ENCODE peak calls at places on chromosomes 16 and 17, in four cellular contexts. One of them, this sample, is unnamed.

GRCh38 chr17:17119533-17119932 is 77.3 kb downstream of the MPRIP start:
- DNase-seq in stimulated activated CD4-positive, alpha-beta T cell treated with anti-CD3 and anti-CD28 coated beads, Interleukin-2, amount 100 ng/mL, for 48 hours: peak
- DNase-seq in NCI-H2029 treated with DMSO at 0.1 percent for 48 hours: no peak
- DNase-seq in breast epithelium: no peak
- DNase-seq in this sample: no peak

GRCh38 chr17:5763595-5763994 is 179.3 kb upstream of the NLRP1 start:
- DNase-seq in stimulated activated CD4-positive, alpha-beta T cell treated with anti-CD3 and anti-CD28 coated beads, Interleukin-2, amount 100 ng/mL, for 48 hours: no peak
- DNase-seq in NCI-H2029 treated with DMSO at 0.1 percent for 48 hours: no peak
- DNase-seq in breast epithelium: no peak
- DNase-seq in this sample: no peak

GRCh38 chr17:79511471-79511870 is 99.4 kb downstream of the RBFOX3 start:
- DNase-seq in stimulated activated CD4-positive, alpha-beta T cell treated with anti-CD3 and anti-CD28 coated beads, Interleukin-2, amount 100 ng/mL, for 48 hours: no peak
- DNase-seq in NCI-H2029 treated with DMSO at 0.1 percent for 48 hours: no peak
- DNase-seq in breast epithelium: no peak
- DNase-seq in this sample: no peak

GRCh38 chr16:62543516-62543915 is 507.3 kb upstream of the CDH8 start:
- DNase-seq in stimulated activated CD4-positive, alpha-beta T cell treated with anti-CD3 and anti-CD28 coated beads, Interleukin-2, amount 100 ng/mL, for 48 hours: no peak
- DNase-seq in NCI-H2029 treated with DMSO at 0.1 percent for 48 hours: no peak
- DNase-seq in breast epithelium: no peak
- DNase-seq in this sample: no peak

GRCh38 chr17:32494621-32495346 is 8.0 kb downstream of the CDK5R1 start:
- DNase-seq in stimulated activated CD4-positive, alpha-beta T cell treated with anti-CD3 and anti-CD28 coated beads, Interleukin-2, amount 100 ng/mL, for 48 hours: no peak
- DNase-seq in NCI-H2029 treated with DMSO at 0.1 percent for 48 hours: no peak
- DNase-seq in breast epithelium: no peak
- DNase-seq in this sample: no peak

GRCh38 chr16:50879873-50880695 is 138.2 kb downstream of the CYLD start:
- DNase-seq in stimulated activated CD4-positive, alpha-beta T cell treated with anti-CD3 and anti-CD28 coated beads, Interleukin-2, amount 100 ng/mL, for 48 hours: no peak
- DNase-seq in NCI-H2029 treated with DMSO at 0.1 percent for 48 hours: peak
- DNase-seq in breast epithelium: no peak
- DNase-seq in this sample: no peak

GRCh38 chr17:36683387-36683786 is 82.0 kb downstream of the MRM1 start:
- DNase-seq in stimulated activated CD4-positive, alpha-beta T cell treated with anti-CD3 and anti-CD28 coated beads, Interleukin-2, amount 100 ng/mL, for 48 hours: no peak
- DNase-seq in NCI-H2029 treated with DMSO at 0.1 percent for 48 hours: no peak
- DNase-seq in breast epithelium: no peak
- DNase-seq in this sample: no peak

GRCh38 chr17:83080641-83081560 is 1.5 kb downstream of the METRNL start:
- DNase-seq in stimulated activated CD4-positive, alpha-beta T cell treated with anti-CD3 and anti-CD28 coated beads, Interleukin-2, amount 100 ng/mL, for 48 hours: no peak
- DNase-seq in NCI-H2029 treated with DMSO at 0.1 percent for 48 hours: no peak
- DNase-seq in breast epithelium: no peak
- DNase-seq in this sample: no peak

GRCh38 chr17:55314784-55315491 is 50.2 kb downstream of the HLF start:
- DNase-seq in stimulated activated CD4-positive, alpha-beta T cell treated with anti-CD3 and anti-CD28 coated beads, Interleukin-2, amount 100 ng/mL, for 48 hours: no peak
- DNase-seq in NCI-H2029 treated with DMSO at 0.1 percent for 48 hours: no peak
- DNase-seq in breast epithelium: no peak
- DNase-seq in this sample: no peak

GRCh38 chr17:66533572-66533971 is 231.2 kb downstream of the PRKCA start:
- DNase-seq in stimulated activated CD4-positive, alpha-beta T cell treated with anti-CD3 and anti-CD28 coated beads, Interleukin-2, amount 100 ng/mL, for 48 hours: no peak
- DNase-seq in NCI-H2029 treated with DMSO at 0.1 percent for 48 hours: no peak
- DNase-seq in breast epithelium: no peak
- DNase-seq in this sample: no peak

GRCh38 chr16:19294156-19294649 is 8.7 kb downstream of the CLEC19A start:
- DNase-seq in stimulated activated CD4-positive, alpha-beta T cell treated with anti-CD3 and anti-CD28 coated beads, Interleukin-2, amount 100 ng/mL, for 48 hours: peak
- DNase-seq in NCI-H2029 treated with DMSO at 0.1 percent for 48 hours: no peak
- DNase-seq in breast epithelium: peak
- DNase-seq in this sample: no peak

GRCh38 chr16:89422527-89422904 is 67.8 kb downstream of the ANKRD11 start:
- DNase-seq in stimulated activated CD4-positive, alpha-beta T cell treated with anti-CD3 and anti-CD28 coated beads, Interleukin-2, amount 100 ng/mL, for 48 hours: peak
- DNase-seq in NCI-H2029 treated with DMSO at 0.1 percent for 48 hours: no peak
- DNase-seq in breast epithelium: no peak
- DNase-seq in this sample: no peak

GRCh38 chr17:9833922-9834321 is 8.2 kb downstream of the GLP2R start:
- DNase-seq in stimulated activated CD4-positive, alpha-beta T cell treated with anti-CD3 and anti-CD28 coated beads, Interleukin-2, amount 100 ng/mL, for 48 hours: no peak
- DNase-seq in NCI-H2029 treated with DMSO at 0.1 percent for 48 hours: no peak
- DNase-seq in breast epithelium: no peak
- DNase-seq in this sample: peak

GRCh38 chr16:15492091-15492740 is 57.8 kb downstream of the BMERB1 start:
- DNase-seq in stimulated activated CD4-positive, alpha-beta T cell treated with anti-CD3 and anti-CD28 coated beads, Interleukin-2, amount 100 ng/mL, for 48 hours: no peak
- DNase-seq in NCI-H2029 treated with DMSO at 0.1 percent for 48 hours: no peak
- DNase-seq in breast epithelium: no peak
- DNase-seq in this sample: no peak

GRCh38 chr17:66549312-66549705 is 246.9 kb downstream of the PRKCA start:
- DNase-seq in stimulated activated CD4-positive, alpha-beta T cell treated with anti-CD3 and anti-CD28 coated beads, Interleukin-2, amount 100 ng/mL, for 48 hours: no peak
- DNase-seq in NCI-H2029 treated with DMSO at 0.1 percent for 48 hours: no peak
- DNase-seq in breast epithelium: no peak
- DNase-seq in this sample: no peak

GRCh38 chr16:73058221-73058615 is 10.3 kb upstream of the ZFHX3 start:
- DNase-seq in stimulated activated CD4-positive, alpha-beta T cell treated with anti-CD3 and anti-CD28 coated beads, Interleukin-2, amount 100 ng/mL, for 48 hours: no peak
- DNase-seq in NCI-H2029 treated with DMSO at 0.1 percent for 48 hours: no peak
- DNase-seq in breast epithelium: no peak
- DNase-seq in this sample: no peak

GRCh38 chr17:75843577-75844529 is at the start of gene UNC13D:
- DNase-seq in stimulated activated CD4-positive, alpha-beta T cell treated with anti-CD3 and anti-CD28 coated beads, Interleukin-2, amount 100 ng/mL, for 48 hours: no peak
- DNase-seq in NCI-H2029 treated with DMSO at 0.1 percent for 48 hours: no peak
- DNase-seq in breast epithelium: peak
- DNase-seq in this sample: peak

GRCh38 chr16:81524382-81524781 is 79.8 kb downstream of the CMIP start:
- DNase-seq in stimulated activated CD4-positive, alpha-beta T cell treated with anti-CD3 and anti-CD28 coated beads, Interleukin-2, amount 100 ng/mL, for 48 hours: no peak
- DNase-seq in NCI-H2029 treated with DMSO at 0.1 percent for 48 hours: no peak
- DNase-seq in breast epithelium: no peak
- DNase-seq in this sample: no peak